ENCODE peak calls at places on chromosomes 1 and 21, in nine cellular contexts. P is uterus, T is tibial nerve, K is pancreas, S is IMR-90, C is colonic mucosa, B is sigmoid colon, M is upper lobe of right lung, J is fibroblast of lung. L is an unnamed sample.

GRCh38 chr1:234246638-234247116 is 126.6 kb upstream of the COA6 start:
- DNase-seq in P (no peak), T (no peak), K (no peak), S (no peak), C (no peak), B (no peak), M (no peak), J (no peak), L (no peak)

GRCh38 chr1:149962039-149962647 is 25.5 kb upstream of the MTMR11 start:
- DNase-seq in P (peak; percentile 60), T (peak; percentile 23), K (peak; percentile 34), S (peak; percentile 82), C (peak; percentile 68), B (no peak), M (no peak), J (peak; percentile 89), L (peak; percentile 89)

GRCh38 chr21:35827004-35827403 is 233.3 kb downstream of the SETD4 start:
- DNase-seq in P (no peak), T (no peak), K (no peak), S (no peak), C (no peak), B (no peak), M (no peak), J (no peak), L (peak; percentile 13)

GRCh38 chr21:39094847-39095525 is 88.3 kb downstream of the PSMG1 start:
- DNase-seq in P (no peak), T (no peak), K (no peak), S (peak; percentile 93), C (no peak), B (no peak), M (no peak), J (peak; percentile 82), L (peak; percentile 46)

GRCh38 chr1:53108646-53109580 is 33.5 kb downstream of the SLC1A7 start:
- DNase-seq in P (no peak), T (no peak), K (no peak), S (peak; percentile 65), C (no peak), B (no peak), M (no peak), J (peak; percentile 25), L (peak; percentile 11)

GRCh38 chr1:18716112-18716784 is 85.6 kb downstream of the PAX7 start:
- DNase-seq in P (no peak), T (no peak), K (no peak), S (no peak), C (no peak), B (no peak), M (no peak), J (no peak), L (no peak)

GRCh38 chr1:30879940-30880339 is 28.6 kb downstream of the SDC3 start:
- DNase-seq in P (no peak), T (no peak), K (no peak), S (no peak), C (no peak), B (no peak), M (no peak), J (no peak), L (peak; percentile 2)

GRCh38 chr1:21149430-21149861 is 27.3 kb downstream of the EIF4G3 start:
- DNase-seq in P (no peak), T (no peak), K (peak; percentile 18), S (peak; percentile 56), C (peak; percentile 56), B (no peak), M (no peak), J (peak; percentile 46), L (peak; percentile 74)

GRCh38 chr1:20875198-20875973 is 88.3 kb upstream of the HP1BP3 start:
- DNase-seq in P (no peak), T (no peak), K (no peak), S (no peak), C (peak; percentile 69), B (no peak), M (no peak), J (no peak), L (no peak)

GRCh38 chr1:101178688-101179491 is 57.9 kb upstream of the S1PR1 start:
- DNase-seq in P (no peak), T (no peak), K (no peak), S (no peak), C (no peak), B (no peak), M (no peak), J (no peak), L (no peak)

GRCh38 chr1:33096358-33097005 is 15.5 kb downstream of the AZIN2 start:
- DNase-seq in P (no peak), T (no peak), K (no peak), S (peak; percentile 75), C (no peak), B (no peak), M (no peak), J (peak; percentile 72), L (no peak)

GRCh38 chr1:110588991-110589390 is 17.2 kb downstream of the KCNA2 start:
- DNase-seq in P (no peak), T (no peak), K (no peak), S (no peak), C (no peak), B (no peak), M (no peak), J (no peak), L (no peak)

GRCh38 chr1:210771131-210771530 is 362.8 kb downstream of the KCNH1 start:
- DNase-seq in P (no peak), T (no peak), K (no peak), S (no peak), C (no peak), B (no peak), M (no peak), J (no peak), L (no peak)

GRCh38 chr1:112715264-112716053 is at the start of gene PPM1J:
- DNase-seq in P (peak; percentile 98), T (peak; percentile 96), K (peak; percentile 99), S (peak; percentile 83), C (peak; percentile 100), B (peak; percentile 98), M (peak; percentile 100), J (peak; percentile 89), L (peak; percentile 97)
- H3K9me3 ChIP-seq in P (no peaks in the 10 kb centered on the region), T (no peaks in the 10 kb centered on the region), K (no peaks in the 10 kb centered on the region), S (no peaks in the 10 kb centered on the region), C (no peaks in the 10 kb centered on the region), B (no peaks in the 10 kb centered on the region), M (no peaks in the 10 kb centered on the region), J (no peaks in the 10 kb centered on the region), L (no peaks in the 10 kb centered on the region)

GRCh38 chr1:27556435-27556780 is 47.5 kb downstream of the AHDC1 start:
- DNase-seq in P (no peak), T (no peak), K (no peak), S (no peak), C (no peak), B (no peak), M (no peak), J (no peak), L (no peak)

GRCh38 chr1:27555700-27556424 is 48.1 kb downstream of the AHDC1 start:
- DNase-seq in P (peak; percentile 74), T (no peak), K (no peak), S (no peak), C (no peak), B (no peak), M (no peak), J (peak; percentile 64), L (no peak)

GRCh38 chr1:27556781-27557595 is 47.0 kb downstream of the AHDC1 start:
- DNase-seq in P (peak; percentile 97), T (peak; percentile 95), K (peak; percentile 93), S (peak; percentile 92), C (peak; percentile 96), B (peak; percentile 98), M (peak; percentile 96), J (peak; percentile 95), L (peak; percentile 92)

GRCh38 chr1:27559466-27560030 is 44.4 kb downstream of the AHDC1 start:
- DNase-seq in P (no peak), T (no peak), K (no peak), S (no peak), C (no peak), B (no peak), M (no peak), J (no peak), L (no peak)

DNA sequence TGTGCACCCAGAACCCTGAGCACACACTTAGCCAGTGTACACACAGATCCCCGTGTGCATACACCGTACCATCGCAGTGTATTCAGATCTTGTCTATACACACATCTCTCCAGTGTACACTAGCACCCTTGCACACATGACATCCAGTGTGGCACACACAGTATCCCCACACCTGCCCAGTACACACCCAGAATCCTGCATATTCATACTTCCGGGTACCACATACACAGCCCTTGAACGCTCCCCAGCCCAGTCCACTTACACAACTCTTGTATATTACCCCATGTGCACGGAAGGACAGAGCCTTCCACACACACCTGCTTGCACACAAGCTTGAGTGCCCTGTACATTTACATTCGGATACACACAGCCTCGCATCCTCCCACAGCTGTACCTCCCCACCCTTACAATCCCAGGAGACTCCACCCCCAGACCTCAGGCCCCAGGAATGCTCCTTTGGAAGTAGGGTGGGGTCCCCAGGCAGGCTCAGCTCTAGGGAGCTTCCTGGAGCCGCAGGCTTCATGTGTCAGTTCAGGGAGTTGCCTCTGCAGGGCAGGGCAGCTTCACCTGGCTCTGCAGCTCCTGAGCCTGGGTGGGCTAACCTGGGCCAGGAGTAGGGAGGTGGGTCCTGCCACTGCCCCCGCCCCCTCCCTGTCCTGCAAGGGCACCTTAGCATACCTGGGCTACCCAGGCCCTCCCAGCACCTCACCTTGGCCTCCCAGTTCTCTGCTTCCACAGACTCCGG is 46.2 kb downstream of the AHDC1 start:
- DNase-seq in P (no peak), T (no peak), K (no peak), S (no peak), C (peak; percentile 91), B (peak; percentile 69), M (peak; percentile 74), J (no peak), L (peak; percentile 88)
- H3K4me1 ChIP-seq in P (peaks cover 31% of the 10 kb centered on the region), T (peaks cover 53% of the 10 kb centered on the region), K (no peaks in the 10 kb centered on the region), S (peaks cover 39% of the 10 kb centered on the region), C (peaks cover 12% of the 10 kb centered on the region), B (peaks cover 81% of the 10 kb centered on the region), M (peaks cover 51% of the 10 kb centered on the region), J (peaks cover 53% of the 10 kb centered on the region), L (peaks cover 22% of the 10 kb centered on the region)

DNA sequence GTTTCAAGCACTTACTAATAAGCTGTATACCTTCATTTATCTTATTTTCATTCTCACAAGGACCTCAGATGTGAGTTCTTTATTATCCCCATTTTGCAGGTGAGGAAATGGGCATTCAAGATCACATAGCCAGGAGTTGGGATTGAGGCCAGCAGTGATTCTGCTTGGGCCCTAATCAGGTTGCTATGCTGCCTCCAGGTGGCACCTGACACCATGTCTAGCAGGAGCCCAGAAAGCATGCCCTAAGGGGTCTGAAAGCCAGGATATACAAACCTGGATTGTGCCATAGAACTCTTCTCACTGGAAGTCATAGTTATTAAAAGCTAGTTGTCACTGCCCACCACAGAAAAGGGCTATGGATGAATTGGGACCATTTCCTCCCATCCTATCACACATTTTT is 61.1 kb downstream of the FYB2 start:
- DNase-seq in P (no peak), T (no peak), K (no peak), S (no peak), C (peak; percentile 25), B (no peak), M (no peak), J (no peak), L (peak; percentile 54)
- TF ChIP-seq CTCF in P (no peak), T (no peak), K (no peak), S (no peak), C (no peak), B (no peak), M (no peak), J (no peak), L (peak; percentile 46)

DNA sequence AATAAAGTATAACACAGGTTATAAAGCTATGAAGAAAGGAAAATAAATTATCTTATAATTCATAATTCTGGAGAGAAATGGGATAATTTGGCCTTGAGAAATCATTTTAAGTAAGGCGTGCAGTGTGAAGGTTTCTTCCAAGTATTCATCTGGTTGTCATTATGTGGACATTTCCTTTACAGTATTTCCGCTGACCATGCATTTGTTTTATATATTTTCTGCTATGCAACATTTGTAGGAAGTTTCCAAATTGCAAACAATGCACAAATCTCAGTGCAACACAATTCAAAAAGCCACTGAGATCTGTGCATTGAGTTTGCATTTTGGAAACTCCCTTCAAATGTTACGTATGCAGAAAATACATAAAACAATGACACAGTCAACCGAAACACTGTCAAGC is 17.8 kb downstream of the ZNF670 start:
- DNase-seq in P (no peak), T (no peak), K (no peak), S (no peak), C (no peak), B (no peak), M (no peak), J (no peak), L (no peak)
- H3K9me3 ChIP-seq in P (no peaks in the 10 kb centered on the region), T (no peaks in the 10 kb centered on the region), K (no peaks in the 10 kb centered on the region), S (peaks cover 10% of the 10 kb centered on the region), C (no peaks in the 10 kb centered on the region), B (no peaks in the 10 kb centered on the region), M (peaks cover 21% of the 10 kb centered on the region), J (no peaks in the 10 kb centered on the region), L (peaks cover 55% of the 10 kb centered on the region)